ENCODE peak calls at places on chromosome 2, in five cellular contexts. K is OCI-LY7, S is MM.1S, T is K562, P is A549. J is an unnamed sample.
A peak's percentile ranks its signal among the peaks of the same experiment; 100 is the strongest.

GRCh38 chr2:53739057-53739456 is 28.5 kb upstream of the CHAC2 start:
- DNase-seq in K (no peak), S (no peak), T (no peak), P (no peak), J (no peak)

GRCh38 chr2:64657416-64657815 is 3.7 kb upstream of the SERTAD2 start:
- DNase-seq in T (no peak), S (peak; percentile 1), P (no peak), K (peak; percentile 81), J (peak; percentile 94)

GRCh38 chr2:134406311-134406710 is 152.4 kb downstream of the MGAT5 start:
- DNase-seq in T (no peak), K (no peak), P (no peak), S (no peak), J (no peak)

GRCh38 chr2:1707771-1708351 is 36.5 kb downstream of the PXDN start:
- DNase-seq in S (no peak), P (no peak), T (no peak), K (no peak), J (no peak)

GRCh38 chr2:176122633-176123482 is at the start of gene HOXD9:
- DNase-seq in T (no peak), P (no peak), K (no peak), S (no peak), J (no peak)

GRCh38 chr2:79757526-79757925 is 244.7 kb downstream of the CTNNA2 start:
- DNase-seq in K (no peak), P (no peak), T (no peak), S (no peak), J (no peak)

GRCh38 chr2:202639233-202639632 is 4.5 kb downstream of the FAM117B start:
- DNase-seq in S (no peak), T (no peak), P (no peak), K (no peak), J (no peak)

GRCh38 chr2:217393585-217394032 is 533.7 kb upstream of the TNP1 start:
- DNase-seq in P (no peak), S (no peak), T (no peak), K (no peak), J (no peak)

GRCh38 chr2:216055661-216056060 is 25.9 kb downstream of the PECR start:
- DNase-seq in S (no peak), T (no peak), P (no peak), K (no peak), J (no peak)

GRCh38 chr2:216059233-216059834 is 22.3 kb downstream of the PECR start:
- DNase-seq in K (peak; percentile 10), P (no peak), S (peak; percentile 37), T (peak; percentile 18), J (peak; percentile 46)

GRCh38 chr2:216052420-216052819 is 29.2 kb downstream of the PECR start:
- DNase-seq in K (no peak), P (no peak), T (no peak), S (no peak), J (no peak)

GRCh38 chr2:216056739-216057138 is 24.9 kb downstream of the PECR start:
- DNase-seq in K (no peak), S (peak; percentile 22), P (peak; percentile 12), T (no peak), J (no peak)

DNA sequence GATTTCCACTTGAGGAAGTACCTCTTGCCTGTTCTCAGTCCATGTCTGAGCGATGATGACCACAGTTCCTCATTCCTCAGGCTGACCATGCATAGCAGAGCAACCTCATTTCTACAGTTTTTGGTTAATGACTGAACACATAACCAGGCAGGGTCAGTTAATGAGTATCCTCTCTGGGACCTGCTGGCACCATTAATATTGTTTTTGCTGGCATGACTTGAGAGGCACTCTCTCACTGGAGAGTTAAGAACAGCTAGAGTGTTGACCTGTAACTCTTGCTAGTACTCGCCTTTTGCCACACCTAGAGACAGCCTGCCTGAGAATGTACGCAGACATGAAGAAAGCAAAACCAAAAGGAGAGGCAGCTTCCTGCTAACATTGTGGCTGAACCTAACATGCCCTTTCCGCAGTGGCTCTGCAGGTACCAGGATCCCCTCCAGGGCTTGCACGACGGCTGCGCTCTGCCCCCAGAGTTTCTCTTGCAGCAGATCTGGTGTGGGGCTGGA is 23.9 kb downstream of the PECR start:
- DNase-seq in T (no peak), K (peak; percentile 49), S (peak; percentile 91), P (peak; percentile 36), J (no peak)
- H3K4me2 ChIP-seq in T (no peak overlapping the region), K (peak overlapping the region; percentile 52), S (peak overlapping the region; percentile 75), P (peak overlapping the region; percentile 92), J (no peak overlapping the region)

GRCh38 chr2:106885981-106886915 is at the start of gene ST6GAL2:
- DNase-seq in T (no peak), P (peak; percentile 18), S (no peak), K (no peak), J (no peak)
- H3K4me3 ChIP-seq in T (no peak within 1 kb of the TSS), P (peak within 1 kb of the TSS; percentile 78), S (no peak within 1 kb of the TSS), K (no peak within 1 kb of the TSS), J (no peak within 1 kb of the TSS)

GRCh38 chr2:106267997-106268396 is 73.9 kb upstream of the UXS1 start:
- DNase-seq in S (no peak), T (no peak), P (no peak), K (no peak), J (no peak)

GRCh38 chr2:106272202-106272807 is 78.2 kb upstream of the UXS1 start:
- DNase-seq in K (no peak), S (no peak), T (no peak), P (no peak), J (no peak)

GRCh38 chr2:106270471-106270891 is 76.4 kb upstream of the UXS1 start:
- DNase-seq in S (no peak), K (no peak), P (no peak), T (no peak), J (no peak)

GRCh38 chr2:106264203-106264602 is 70.1 kb upstream of the UXS1 start:
- DNase-seq in P (no peak), K (no peak), S (no peak), T (no peak), J (no peak)

GRCh38 chr2:106269591-106270291 is 75.6 kb upstream of the UXS1 start:
- DNase-seq in P (peak; percentile 6), T (peak; percentile 55), K (no peak), S (peak; percentile 30), J (no peak)
- H3K4me2 ChIP-seq in P (peak overlapping the region; percentile 83), T (peak overlapping the region; percentile 84), K (no peak overlapping the region), S (peak overlapping the region; percentile 52), J (no peak overlapping the region)

GRCh38 chr2:240906911-240907590 is 915 bp downstream of the CROCC2 start:
- DNase-seq in P (no peak), T (no peak), S (no peak), K (no peak), J (no peak)

GRCh38 chr2:240906141-240906910 is at the start of gene CROCC2:
- DNase-seq in P (no peak), S (no peak), T (no peak), K (no peak), J (no peak)

GRCh38 chr2:240912878-240913809 is 7.0 kb downstream of the CROCC2 start:
- DNase-seq in S (no peak), T (no peak), P (no peak), K (no peak), J (no peak)

GRCh38 chr2:240911641-240912265 is 5.6 kb downstream of the CROCC2 start:
- DNase-seq in T (no peak), S (no peak), P (no peak), K (no peak), J (no peak)

GRCh38 chr2:240909216-240909974 is 3.3 kb downstream of the CROCC2 start:
- DNase-seq in T (no peak), P (no peak), K (no peak), S (no peak), J (no peak)
- H3K4me3 ChIP-seq in T (no peak overlapping the region), P (no peak overlapping the region), K (no peak overlapping the region), S (no peak overlapping the region), J (no peak overlapping the region)